ENCODE peak calls at places on chromosomes 4 and X, in ten cellular contexts. One of them, this sample, is unnamed. For H3K27me3, the result is how much of the 10 kb centered on the place peaks cover.

GRCh38 chrX:106619797-106620196 is 8.0 kb downstream of the RADX start:
- DNase-seq in heart left ventricle: no peak
- DNase-seq in foreskin keratinocyte: no peak
- DNase-seq in AG04450: no peak
- DNase-seq in SJSA1: no peak
- DNase-seq in Panc1: no peak
- DNase-seq in heart right ventricle: no peak
- DNase-seq in PC-9: no peak
- DNase-seq in PC-3: peak
- DNase-seq in H1: no peak
- DNase-seq in this sample: no peak

GRCh38 chrX:23783569-23784486 is 855 bp downstream of the SAT1 start:
- DNase-seq in foreskin keratinocyte: peak
- DNase-seq in Panc1: no peak
- DNase-seq in PC-9: no peak
- DNase-seq in PC-3: peak
- DNase-seq in H1: no peak
- DNase-seq in AG04450: no peak
- DNase-seq in heart right ventricle: no peak
- DNase-seq in heart left ventricle: no peak
- DNase-seq in SJSA1: peak
- DNase-seq in this sample: no peak

GRCh38 chr4:109912706-109913621 is at the start of gene EGF:
- DNase-seq in heart right ventricle: peak
- DNase-seq in H1: no peak
- DNase-seq in heart left ventricle: peak
- DNase-seq in foreskin keratinocyte: peak
- DNase-seq in SJSA1: peak
- DNase-seq in AG04450: no peak
- DNase-seq in Panc1: no peak
- DNase-seq in PC-3: peak
- DNase-seq in PC-9: no peak
- DNase-seq in this sample: no peak

GRCh38 chrX:50874878-50875277 is 35.7 kb upstream of the BMP15 start:
- DNase-seq in PC-9: no peak
- DNase-seq in PC-3: no peak
- DNase-seq in heart right ventricle: no peak
- DNase-seq in heart left ventricle: no peak
- DNase-seq in foreskin keratinocyte: peak
- DNase-seq in Panc1: no peak
- DNase-seq in SJSA1: no peak
- DNase-seq in H1: no peak
- DNase-seq in AG04450: no peak
- DNase-seq in this sample: no peak

GRCh38 chr4:2226261-2226660 is 15.7 kb downstream of the HAUS3 start:
- DNase-seq in foreskin keratinocyte: no peak
- DNase-seq in AG04450: no peak
- DNase-seq in heart right ventricle: no peak
- DNase-seq in H1: no peak
- DNase-seq in PC-9: no peak
- DNase-seq in SJSA1: no peak
- DNase-seq in Panc1: no peak
- DNase-seq in heart left ventricle: no peak
- DNase-seq in PC-3: no peak
- DNase-seq in this sample: no peak

GRCh38 chrX:1077140-1077539 is 135.3 kb downstream of the CRLF2 start:
- DNase-seq in AG04450: no peak
- DNase-seq in H1: no peak
- DNase-seq in heart left ventricle: no peak
- DNase-seq in foreskin keratinocyte: no peak
- DNase-seq in SJSA1: no peak
- DNase-seq in PC-9: no peak
- DNase-seq in Panc1: no peak
- DNase-seq in heart right ventricle: no peak
- DNase-seq in PC-3: no peak
- DNase-seq in this sample: peak

GRCh38 chr4:159977907-159978617 is 875.2 kb downstream of the RAPGEF2 start:
- DNase-seq in Panc1: no peak
- DNase-seq in AG04450: no peak
- DNase-seq in PC-3: no peak
- DNase-seq in SJSA1: no peak
- DNase-seq in heart left ventricle: no peak
- DNase-seq in heart right ventricle: no peak
- DNase-seq in PC-9: no peak
- DNase-seq in foreskin keratinocyte: peak
- DNase-seq in H1: no peak
- DNase-seq in this sample: no peak

GRCh38 chr4:103074039-103074438 is 2.5 kb downstream of the SLC9B2 start:
- DNase-seq in AG04450: no peak
- DNase-seq in PC-3: no peak
- DNase-seq in foreskin keratinocyte: no peak
- DNase-seq in H1: no peak
- DNase-seq in heart right ventricle: no peak
- DNase-seq in PC-9: no peak
- DNase-seq in heart left ventricle: no peak
- DNase-seq in Panc1: no peak
- DNase-seq in SJSA1: no peak
- DNase-seq in this sample: no peak

GRCh38 chr4:108003964-108004630 is 14.4 kb downstream of the HADH start:
- DNase-seq in foreskin keratinocyte: no peak
- DNase-seq in Panc1: no peak
- DNase-seq in PC-9: no peak
- DNase-seq in SJSA1: no peak
- DNase-seq in H1: no peak
- DNase-seq in heart right ventricle: no peak
- DNase-seq in heart left ventricle: no peak
- DNase-seq in PC-3: no peak
- DNase-seq in AG04450: no peak
- DNase-seq in this sample: no peak

GRCh38 chrX:118579417-118579816 is 83.8 kb downstream of the DOCK11 start:
- DNase-seq in H1: no peak
- DNase-seq in heart left ventricle: no peak
- DNase-seq in heart right ventricle: no peak
- DNase-seq in Panc1: no peak
- DNase-seq in PC-3: no peak
- DNase-seq in AG04450: no peak
- DNase-seq in PC-9: no peak
- DNase-seq in foreskin keratinocyte: no peak
- DNase-seq in SJSA1: no peak
- DNase-seq in this sample: no peak

GRCh38 chrX:9339603-9340569 is 125.0 kb upstream of the TBL1X start:
- DNase-seq in foreskin keratinocyte: no peak
- DNase-seq in H1: no peak
- DNase-seq in heart left ventricle: peak
- DNase-seq in heart right ventricle: peak
- DNase-seq in PC-9: no peak
- DNase-seq in PC-3: no peak
- DNase-seq in SJSA1: no peak
- DNase-seq in Panc1: no peak
- DNase-seq in AG04450: no peak
- DNase-seq in this sample: no peak

GRCh38 chr4:174828845-174829701 is at the start of gene GLRA3:
- DNase-seq in AG04450: no peak
- DNase-seq in PC-9: peak
- DNase-seq in Panc1: no peak
- DNase-seq in H1: peak
- DNase-seq in SJSA1: peak
- DNase-seq in foreskin keratinocyte: peak
- DNase-seq in heart right ventricle: peak
- DNase-seq in PC-3: peak
- DNase-seq in heart left ventricle: no peak
- DNase-seq in this sample: peak

DNA sequence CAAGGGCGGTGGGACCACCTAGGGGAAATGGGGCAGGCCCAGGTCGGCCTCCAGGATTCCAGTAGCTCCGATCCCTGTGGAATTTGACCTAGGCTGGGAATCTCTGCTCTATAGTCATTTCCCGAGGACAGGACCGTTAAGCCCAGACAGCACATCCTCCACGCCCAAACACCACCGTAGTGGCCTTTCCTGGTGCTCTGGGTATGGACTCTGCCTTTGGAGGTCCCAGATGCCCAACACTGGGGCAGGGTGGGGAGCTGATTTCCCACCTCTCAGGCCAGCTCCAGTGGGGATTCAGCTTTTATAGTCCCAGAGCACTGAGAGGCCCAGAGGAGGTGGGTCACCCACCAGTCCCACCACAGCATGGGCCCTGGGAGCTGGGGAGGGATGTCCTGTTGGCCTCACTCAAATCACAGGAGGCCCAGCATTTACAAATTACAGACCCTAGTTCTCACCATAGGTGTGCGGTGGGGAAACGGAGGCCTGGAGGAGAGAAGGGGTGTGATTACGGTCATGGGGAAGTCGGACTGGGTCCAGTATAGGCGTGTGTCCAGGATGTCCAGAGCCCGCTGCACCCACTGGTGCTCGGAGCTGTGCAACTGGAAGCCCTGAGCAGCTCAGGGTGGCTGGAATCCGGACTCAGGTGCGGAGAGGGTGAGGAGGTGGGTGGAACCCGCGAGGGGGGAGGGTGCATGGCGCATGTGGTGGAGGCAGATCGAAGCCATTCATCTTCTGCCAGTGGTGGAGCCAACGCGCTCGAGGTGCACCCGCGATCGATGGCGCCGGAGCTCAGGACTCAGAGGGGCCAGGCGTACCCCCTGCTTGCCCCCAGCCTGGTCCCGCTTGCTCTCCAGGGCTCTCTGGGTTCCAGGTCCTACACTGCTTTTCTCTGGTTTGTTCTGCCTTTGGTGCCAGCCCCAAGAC is 7.6 kb downstream of the HMX1 start:
- DNase-seq in foreskin keratinocyte: no peak
- DNase-seq in AG04450: no peak
- DNase-seq in Panc1: no peak
- DNase-seq in PC-9: no peak
- DNase-seq in SJSA1: no peak
- DNase-seq in heart right ventricle: no peak
- DNase-seq in PC-3: no peak
- DNase-seq in heart left ventricle: peak
- DNase-seq in H1: no peak
- DNase-seq in this sample: no peak
- H3K27me3 ChIP-seq in foreskin keratinocyte: half or more
- H3K27me3 ChIP-seq in AG04450: half or more
- H3K27me3 ChIP-seq in Panc1: under half
- H3K27me3 ChIP-seq in PC-9: under half
- H3K27me3 ChIP-seq in SJSA1: half or more
- H3K27me3 ChIP-seq in heart right ventricle: half or more
- H3K27me3 ChIP-seq in PC-3: half or more
- H3K27me3 ChIP-seq in heart left ventricle: half or more
- H3K27me3 ChIP-seq in H1: half or more
- H3K27me3 ChIP-seq in this sample: half or more

GRCh38 chrX:40444798-40445496 is 135.8 kb upstream of the ATP6AP2 start:
- DNase-seq in foreskin keratinocyte: no peak
- DNase-seq in SJSA1: no peak
- DNase-seq in PC-3: peak
- DNase-seq in H1: no peak
- DNase-seq in PC-9: no peak
- DNase-seq in AG04450: no peak
- DNase-seq in Panc1: no peak
- DNase-seq in heart left ventricle: no peak
- DNase-seq in heart right ventricle: no peak
- DNase-seq in this sample: no peak
- H3K27me3 ChIP-seq in foreskin keratinocyte: under half
- H3K27me3 ChIP-seq in SJSA1: under half
- H3K27me3 ChIP-seq in PC-3: under half
- H3K27me3 ChIP-seq in H1: under half
- H3K27me3 ChIP-seq in PC-9: under half
- H3K27me3 ChIP-seq in AG04450: under half
- H3K27me3 ChIP-seq in Panc1: under half
- H3K27me3 ChIP-seq in heart left ventricle: under half
- H3K27me3 ChIP-seq in heart right ventricle: under half
- H3K27me3 ChIP-seq in this sample: under half

GRCh38 chr4:146639414-146639814 is 721 bp downstream of the POU4F2 start:
- DNase-seq in foreskin keratinocyte: no peak
- DNase-seq in Panc1: no peak
- DNase-seq in heart left ventricle: no peak
- DNase-seq in heart right ventricle: no peak
- DNase-seq in H1: no peak
- DNase-seq in PC-3: no peak
- DNase-seq in PC-9: no peak
- DNase-seq in SJSA1: no peak
- DNase-seq in AG04450: no peak
- DNase-seq in this sample: no peak

GRCh38 chr4:146640459-146641061 is 1.9 kb downstream of the POU4F2 start:
- DNase-seq in SJSA1: no peak
- DNase-seq in AG04450: no peak
- DNase-seq in heart right ventricle: no peak
- DNase-seq in foreskin keratinocyte: no peak
- DNase-seq in Panc1: no peak
- DNase-seq in PC-3: no peak
- DNase-seq in PC-9: no peak
- DNase-seq in heart left ventricle: no peak
- DNase-seq in H1: no peak
- DNase-seq in this sample: no peak

GRCh38 chr4:146640021-146640425 is 1.3 kb downstream of the POU4F2 start:
- DNase-seq in Panc1: no peak
- DNase-seq in heart right ventricle: no peak
- DNase-seq in AG04450: no peak
- DNase-seq in PC-3: no peak
- DNase-seq in heart left ventricle: no peak
- DNase-seq in PC-9: no peak
- DNase-seq in SJSA1: no peak
- DNase-seq in foreskin keratinocyte: no peak
- DNase-seq in H1: no peak
- DNase-seq in this sample: no peak

GRCh38 chr4:146637853-146638800 is 566 bp upstream of the POU4F2 start:
- DNase-seq in foreskin keratinocyte: no peak
- DNase-seq in H1: no peak
- DNase-seq in SJSA1: no peak
- DNase-seq in AG04450: no peak
- DNase-seq in PC-9: no peak
- DNase-seq in PC-3: no peak
- DNase-seq in heart right ventricle: no peak
- DNase-seq in heart left ventricle: no peak
- DNase-seq in Panc1: no peak
- DNase-seq in this sample: no peak

GRCh38 chr4:146638801-146639351 is at the start of gene POU4F2:
- DNase-seq in foreskin keratinocyte: no peak
- DNase-seq in PC-9: no peak
- DNase-seq in heart right ventricle: no peak
- DNase-seq in H1: no peak
- DNase-seq in AG04450: no peak
- DNase-seq in heart left ventricle: no peak
- DNase-seq in Panc1: no peak
- DNase-seq in SJSA1: no peak
- DNase-seq in PC-3: no peak
- DNase-seq in this sample: peak
- H3K27me3 ChIP-seq in foreskin keratinocyte: half or more
- H3K27me3 ChIP-seq in PC-9: under half
- H3K27me3 ChIP-seq in heart right ventricle: half or more
- H3K27me3 ChIP-seq in H1: half or more
- H3K27me3 ChIP-seq in AG04450: half or more
- H3K27me3 ChIP-seq in heart left ventricle: half or more
- H3K27me3 ChIP-seq in Panc1: under half
- H3K27me3 ChIP-seq in SJSA1: half or more
- H3K27me3 ChIP-seq in PC-3: under half
- H3K27me3 ChIP-seq in this sample: half or more

DNA sequence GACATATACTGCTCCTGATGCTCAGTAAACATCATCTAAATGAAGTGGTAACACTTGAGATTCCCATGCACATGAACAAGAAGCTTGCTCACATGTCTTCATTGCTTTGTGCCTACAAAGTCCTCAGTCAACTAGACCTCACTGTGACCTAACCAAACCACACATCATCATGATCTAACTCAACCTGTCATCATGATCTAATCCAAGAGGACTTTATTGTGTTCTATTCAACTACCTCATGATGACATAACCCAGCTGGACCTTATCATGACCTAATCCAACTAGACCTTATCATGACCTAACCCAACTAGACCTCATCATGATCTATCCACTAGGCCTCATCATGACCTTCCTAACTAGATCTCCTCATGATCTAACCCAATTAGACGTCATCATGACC is 83.6 kb downstream of the DHRSX start:
- DNase-seq in PC-9: no peak
- DNase-seq in H1: no peak
- DNase-seq in PC-3: no peak
- DNase-seq in heart left ventricle: no peak
- DNase-seq in SJSA1: no peak
- DNase-seq in foreskin keratinocyte: no peak
- DNase-seq in heart right ventricle: no peak
- DNase-seq in Panc1: no peak
- DNase-seq in AG04450: no peak
- DNase-seq in this sample: no peak
- H3K27me3 ChIP-seq in PC-9: under half
- H3K27me3 ChIP-seq in H1: under half
- H3K27me3 ChIP-seq in PC-3: under half
- H3K27me3 ChIP-seq in heart left ventricle: under half
- H3K27me3 ChIP-seq in SJSA1: under half
- H3K27me3 ChIP-seq in foreskin keratinocyte: under half
- H3K27me3 ChIP-seq in heart right ventricle: under half
- H3K27me3 ChIP-seq in Panc1: under half
- H3K27me3 ChIP-seq in AG04450: under half
- H3K27me3 ChIP-seq in this sample: under half